ENCODE peak calls at places on chromosome 10, in seven cellular contexts. R is upper lobe of left lung, U is HCT116, S is Panc1, A is GM12878, T is GM23338, B is K562. O is an unnamed sample. For H3K4me1, the result is how much of the 10 kb centered on the place peaks cover.

GRCh38 chr10:17113346-17113745 is 16.3 kb downstream of the CUBN start:
- ATAC-seq in R (no peak), U (no peak), S (peak), A (no peak), T (no peak), B (no peak), O (no peak)

GRCh38 chr10:89645742-89646172 is 715 bp upstream of the PANK1 start:
- ATAC-seq in R (no peak), U (no peak), S (no peak), A (no peak), T (no peak), B (no peak), O (no peak)

GRCh38 chr10:108688314-108688713 is 1235.0 kb downstream of the XPNPEP1 start:
- ATAC-seq in R (no peak), U (no peak), S (no peak), A (peak), T (no peak), B (no peak), O (no peak)

GRCh38 chr10:101294109-101294508 is 59.9 kb upstream of the BTRC start:
- ATAC-seq in R (no peak), U (no peak), S (no peak), A (no peak), T (no peak), B (no peak), O (no peak)

GRCh38 chr10:70479626-70480253 is 1.2 kb downstream of the PALD1 start:
- ATAC-seq in R (no peak), U (no peak), S (no peak), A (peak), T (no peak), B (no peak), O (no peak)

GRCh38 chr10:124688889-124689670 is 55.1 kb downstream of the FAM53B start:
- ATAC-seq in R (no peak), U (no peak), S (no peak), A (peak), T (no peak), B (peak), O (no peak)

GRCh38 chr10:42475168-42476098 is 162.9 kb downstream of the ZNF33B start:
- ATAC-seq in R (peak), U (peak), S (peak), A (no peak), T (no peak), B (peak), O (peak)

GRCh38 chr10:98420786-98421185 is 5.8 kb upstream of the PYROXD2 start:
- ATAC-seq in R (no peak), U (no peak), S (no peak), A (no peak), T (no peak), B (no peak), O (no peak)

GRCh38 chr10:63719174-63719856 is 198.1 kb downstream of the REEP3 start:
- ATAC-seq in R (no peak), U (no peak), S (no peak), A (no peak), T (no peak), B (no peak), O (no peak)

GRCh38 chr10:10599994-10600393 is 417.7 kb upstream of the CELF2 start:
- ATAC-seq in R (no peak), U (no peak), S (no peak), A (no peak), T (no peak), B (no peak), O (no peak)

GRCh38 chr10:10609379-10609955 is 408.2 kb upstream of the CELF2 start:
- ATAC-seq in R (no peak), U (no peak), S (no peak), A (no peak), T (no peak), B (no peak), O (no peak)

GRCh38 chr10:10605551-10606081 is 412.1 kb upstream of the CELF2 start:
- ATAC-seq in R (peak), U (no peak), S (no peak), A (no peak), T (no peak), B (no peak), O (peak)
- TF ChIP-seq POLR2AphosphoS5 in R (no peak), U (no peak), S (no peak), A (no peak), T (no peak), B (no peak), O (peak)

GRCh38 chr10:79434223-79434687 is 11.2 kb downstream of the ZCCHC24 start:
- ATAC-seq in R (no peak), U (no peak), S (no peak), A (peak), T (no peak), B (peak), O (no peak)

GRCh38 chr10:79434816-79435215 is 10.6 kb downstream of the ZCCHC24 start:
- ATAC-seq in R (peak), U (no peak), S (no peak), A (no peak), T (no peak), B (no peak), O (no peak)

GRCh38 chr10:79435271-79436065 is 10.0 kb downstream of the ZCCHC24 start:
- ATAC-seq in R (peak), U (no peak), S (peak), A (no peak), T (peak), B (no peak), O (peak)

GRCh38 chr10:79431891-79432831 is 13.3 kb downstream of the ZCCHC24 start:
- ATAC-seq in R (peak), U (no peak), S (no peak), A (no peak), T (peak), B (no peak), O (peak)

GRCh38 chr10:79433324-79434222 is 11.9 kb downstream of the ZCCHC24 start:
- ATAC-seq in R (no peak), U (no peak), S (no peak), A (no peak), T (no peak), B (no peak), O (no peak)
- H3K4me1 ChIP-seq in R (under half), U (under half), S (under half), A (under half), T (under half), B (under half), O (half or more)

GRCh38 chr10:107215681-107216080 is 51.2 kb upstream of the SORCS1 start:
- ATAC-seq in R (no peak), U (no peak), S (no peak), A (no peak), T (no peak), B (no peak), O (no peak)

GRCh38 chr10:107214261-107214660 is 49.8 kb upstream of the SORCS1 start:
- ATAC-seq in R (no peak), U (no peak), S (no peak), A (no peak), T (no peak), B (no peak), O (no peak)

GRCh38 chr10:107213861-107214260 is 49.4 kb upstream of the SORCS1 start:
- ATAC-seq in R (no peak), U (no peak), S (no peak), A (no peak), T (no peak), B (no peak), O (no peak)
- TF ChIP-seq POLR2AphosphoS5 in R (no peak), U (no peak), S (no peak), A (no peak), T (no peak), B (no peak), O (no peak)

GRCh38 chr10:79135790-79136189 is 67.0 kb downstream of the ZMIZ1 start:
- ATAC-seq in R (no peak), U (no peak), S (no peak), A (no peak), T (no peak), B (no peak), O (no peak)
- H3K4me1 ChIP-seq in R (half or more), U (under half), S (under half), A (under half), T (under half), B (half or more), O (under half)

DNA sequence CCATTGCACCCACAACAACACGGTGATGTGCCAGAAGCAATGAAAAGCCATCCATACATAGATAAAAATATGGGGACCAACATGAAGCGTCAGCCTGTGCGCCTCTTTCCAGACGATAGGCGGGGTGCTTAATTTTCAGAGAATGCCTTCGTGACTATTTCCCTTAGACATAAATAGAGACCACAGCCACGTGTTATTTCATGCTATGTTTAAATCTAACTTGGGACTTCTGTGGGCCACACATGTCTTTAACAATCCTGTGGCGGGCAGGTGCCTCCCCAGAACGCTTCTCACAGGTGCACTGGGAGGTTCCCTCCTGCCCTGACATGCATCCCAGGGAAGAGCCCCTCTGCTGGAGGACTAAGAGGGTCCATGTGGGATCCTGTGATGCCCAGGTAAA is 259.7 kb downstream of the ADARB2 start:
- ATAC-seq in R (no peak), U (no peak), S (no peak), A (no peak), T (no peak), B (no peak), O (no peak)
- TF ChIP-seq POLR2AphosphoS5 in R (no peak), U (no peak), S (no peak), A (no peak), T (no peak), B (no peak), O (no peak)

GRCh38 chr10:21919117-21919516 is 84.4 kb downstream of the DNAJC1 start:
- ATAC-seq in R (no peak), U (no peak), S (no peak), A (no peak), T (no peak), B (peak), O (no peak)
- H3K4me1 ChIP-seq in R (under half), U (under half), S (under half), A (under half), T (under half), B (under half), O (under half)

DNA sequence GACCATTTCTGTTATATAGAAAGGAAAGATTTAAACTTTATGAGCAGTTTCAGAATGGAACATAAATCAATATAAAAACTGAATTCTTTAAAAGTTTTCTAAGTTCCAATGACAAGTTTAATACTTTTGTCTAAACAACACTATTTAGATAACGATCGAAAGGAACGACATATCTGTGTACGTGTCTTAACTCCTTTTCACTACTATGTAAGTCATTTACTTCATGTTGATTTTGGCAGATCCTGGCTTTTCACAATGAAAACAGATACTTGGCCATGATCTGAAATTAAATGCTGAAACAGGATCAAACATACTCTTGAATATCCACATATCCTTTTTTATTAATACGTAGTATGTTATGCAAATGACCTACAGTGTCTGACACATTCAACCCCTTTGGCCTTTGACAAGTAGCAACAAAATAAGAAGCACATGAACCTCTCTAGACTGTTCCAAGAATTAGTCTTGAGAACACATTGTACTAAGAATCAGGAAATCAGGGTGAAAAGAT is 41.9 kb downstream of the RNLS start:
- ATAC-seq in R (peak), U (no peak), S (no peak), A (no peak), T (no peak), B (no peak), O (peak)
- TF ChIP-seq POLR2AphosphoS5 in R (no peak), U (no peak), S (no peak), A (no peak), T (no peak), B (no peak), O (peak)